ENCODE peak calls at places on chromosome 3, in nine cellular contexts. Y is CD8-positive, alpha-beta memory T cell; Z is GF-D8; H is hypothalamus; O is SW480; E is NCI-H510A treated with DMSO at 0.1 percent for 48 hours; M is bronchial epithelial cell; B is AG04450; L is hippocampal formation. S is an unnamed sample.

GRCh38 chr3:172522871-172523818 is at the start of gene TNFSF10:
- DNase-seq in Y (peak), Z (peak), H (no peak), O (peak), E (peak), M (peak), B (no peak), L (no peak), S (peak)

GRCh38 chr3:4474683-4475490 is 7.8 kb upstream of the SUMF1 start:
- DNase-seq in Y (no peak), Z (peak), H (peak), O (no peak), E (no peak), M (peak), B (no peak), L (no peak), S (peak)

GRCh38 chr3:141769171-141769894 is 6.1 kb downstream of the GRK7 start:
- DNase-seq in Y (no peak), Z (no peak), H (no peak), O (no peak), E (no peak), M (peak), B (no peak), L (no peak), S (no peak)

GRCh38 chr3:194231840-194232832 is 96.2 kb downstream of the HES1 start:
- DNase-seq in Y (no peak), Z (no peak), H (no peak), O (no peak), E (peak), M (peak), B (no peak), L (no peak), S (no peak)

GRCh38 chr3:126197854-126198584 is 17.6 kb upstream of the ALDH1L1 start:
- DNase-seq in Y (no peak), Z (no peak), H (no peak), O (peak), E (peak), M (peak), B (peak), L (no peak), S (no peak)

GRCh38 chr3:57078366-57079220 is 18.1 kb downstream of the SPATA12 start:
- DNase-seq in Y (peak), Z (peak), H (no peak), O (peak), E (peak), M (peak), B (no peak), L (no peak), S (no peak)

GRCh38 chr3:180531303-180532278 is 70.4 kb upstream of the TTC14 start:
- DNase-seq in Y (no peak), Z (no peak), H (no peak), O (no peak), E (no peak), M (no peak), B (no peak), L (no peak), S (no peak)

GRCh38 chr3:151903501-151903991 is 30.1 kb downstream of the SUCNR1 start:
- DNase-seq in Y (no peak), Z (no peak), H (no peak), O (no peak), E (no peak), M (peak), B (peak), L (no peak), S (no peak)

GRCh38 chr3:95813261-95813660 is 1001.1 kb upstream of the EPHA6 start:
- DNase-seq in Y (no peak), Z (no peak), H (no peak), O (no peak), E (no peak), M (no peak), B (no peak), L (no peak), S (no peak)

GRCh38 chr3:183392166-183393034 is 36.0 kb downstream of the MCF2L2 start:
- DNase-seq in Y (no peak), Z (no peak), H (no peak), O (no peak), E (peak), M (peak), B (no peak), L (no peak), S (no peak)

GRCh38 chr3:2950159-2950558 is 160.0 kb downstream of the IL5RA start:
- DNase-seq in Y (no peak), Z (no peak), H (no peak), O (no peak), E (no peak), M (peak), B (no peak), L (no peak), S (no peak)

GRCh38 chr3:72187131-72187530 is 402.2 kb upstream of the PROK2 start:
- DNase-seq in Y (no peak), Z (no peak), H (no peak), O (no peak), E (no peak), M (no peak), B (no peak), L (no peak), S (no peak)

GRCh38 chr3:56251343-56251945 is 216.8 kb downstream of the ERC2 start:
- DNase-seq in Y (no peak), Z (no peak), H (no peak), O (peak), E (peak), M (peak), B (peak), L (peak), S (no peak)

GRCh38 chr3:55180936-55181535 is 253.2 kb upstream of the LRTM1 start:
- DNase-seq in Y (no peak), Z (no peak), H (no peak), O (no peak), E (peak), M (peak), B (no peak), L (peak), S (no peak)

GRCh38 chr3:24493951-24494615 is 567 bp downstream of the THRB start:
- DNase-seq in Y (no peak), Z (no peak), H (no peak), O (no peak), E (no peak), M (no peak), B (no peak), L (peak), S (no peak)

GRCh38 chr3:53194218-53195065 is 33.4 kb downstream of the PRKCD start:
- DNase-seq in Y (no peak), Z (no peak), H (no peak), O (no peak), E (peak), M (no peak), B (no peak), L (no peak), S (no peak)

GRCh38 chr3:100289339-100289738 is 28.5 kb downstream of the TBC1D23 start:
- DNase-seq in Y (no peak), Z (peak), H (no peak), O (no peak), E (no peak), M (no peak), B (no peak), L (no peak), S (peak)

GRCh38 chr3:71723452-71724170 is 1.6 kb downstream of the EIF4E3 start:
- DNase-seq in Y (peak), Z (no peak), H (no peak), O (no peak), E (no peak), M (no peak), B (no peak), L (no peak), S (no peak)

GRCh38 chr3:157819415-157819814 is 286.8 kb downstream of the SHOX2 start:
- DNase-seq in Y (no peak), Z (no peak), H (no peak), O (no peak), E (no peak), M (no peak), B (no peak), L (no peak), S (no peak)

GRCh38 chr3:193780810-193781472 is 187.9 kb downstream of the OPA1 start:
- DNase-seq in Y (no peak), Z (no peak), H (no peak), O (peak), E (peak), M (peak), B (peak), L (peak), S (no peak)

GRCh38 chr3:124569761-124570160 is 160.5 kb upstream of the UMPS start:
- DNase-seq in Y (no peak), Z (no peak), H (no peak), O (no peak), E (no peak), M (no peak), B (no peak), L (no peak), S (no peak)

GRCh38 chr3:119187266-119187665 is 13.9 kb downstream of the UPK1B start:
- DNase-seq in Y (no peak), Z (no peak), H (no peak), O (no peak), E (no peak), M (no peak), B (no peak), L (no peak), S (no peak)

GRCh38 chr3:97485206-97485605 is 279.4 kb upstream of the ARL6 start:
- DNase-seq in Y (no peak), Z (no peak), H (no peak), O (no peak), E (no peak), M (no peak), B (no peak), L (no peak), S (no peak)

GRCh38 chr3:108951802-108952474 is 1.7 kb downstream of the GUCA1C start:
- DNase-seq in Y (no peak), Z (no peak), H (no peak), O (no peak), E (no peak), M (no peak), B (no peak), L (no peak), S (no peak)

S was measured in SIG-M5.